ENCODE peak calls at places on chromosome 20, in ten cellular contexts. S is A549, L is heart right ventricle, V is testis, Y is H1, I is mammary epithelial cell, O is right lobe of liver, J is tibial nerve, H is endodermal cell, D is breast epithelium. F is an unnamed sample.

GRCh38 chr20:11807070-11807741 is 110.5 kb upstream of the BTBD3 start:
- DNase-seq in O (no peak), D (no peak), I (peak; percentile 63), J (no peak), Y (no peak), L (no peak), V (no peak), H (no peak), S (no peak), F (no peak)

GRCh38 chr20:58695084-58695722 is 2.6 kb downstream of the NPEPL1 start:
- DNase-seq in H (peak; percentile 64), I (no peak), O (peak; percentile 30), L (no peak), D (no peak), S (no peak), Y (no peak), J (no peak), V (no peak), F (no peak)

GRCh38 chr20:57387463-57387862 is 3.7 kb upstream of the RBM38 start:
- DNase-seq in L (no peak), O (no peak), H (no peak), I (no peak), D (no peak), V (no peak), Y (no peak), J (no peak), S (no peak), F (no peak)

GRCh38 chr20:53621482-53622246 is 28.0 kb upstream of the ZNF217 start:
- DNase-seq in L (peak; percentile 45), O (peak; percentile 63), V (peak; percentile 45), J (peak; percentile 61), H (peak; percentile 64), Y (no peak), S (peak; percentile 80), D (no peak), I (peak; percentile 89), F (peak; percentile 56)

GRCh38 chr20:16692442-16692841 is 37.4 kb upstream of the SNRPB2 start:
- DNase-seq in Y (no peak), S (no peak), D (no peak), H (no peak), L (no peak), J (no peak), V (no peak), I (peak; percentile 1), O (no peak), F (no peak)

GRCh38 chr20:61483336-61484067 is 231.4 kb downstream of the CDH4 start:
- DNase-seq in S (no peak), I (no peak), J (no peak), O (no peak), L (no peak), D (no peak), V (no peak), Y (no peak), H (no peak), F (no peak)

GRCh38 chr20:11917663-11918062 is at the start of gene BTBD3:
- DNase-seq in L (peak; percentile 37), Y (no peak), O (no peak), J (no peak), S (no peak), H (no peak), V (peak; percentile 80), I (peak; percentile 83), D (no peak), F (peak; percentile 45)

GRCh38 chr20:48682529-48683385 is 145.0 kb downstream of the PREX1 start:
- DNase-seq in L (peak; percentile 84), H (peak; percentile 82), J (peak; percentile 57), V (peak; percentile 81), D (peak; percentile 66), O (peak; percentile 81), I (peak; percentile 32), Y (no peak), S (no peak), F (peak; percentile 67)

GRCh38 chr20:7911586-7912330 is 28.5 kb downstream of the HAO1 start:
- DNase-seq in H (no peak), L (no peak), D (no peak), J (no peak), V (no peak), O (no peak), Y (no peak), S (no peak), I (peak; percentile 81), F (no peak)

GRCh38 chr20:1310087-1310486 is 18.9 kb downstream of the SDCBP2 start:
- DNase-seq in J (no peak), D (peak; percentile 39), H (no peak), V (no peak), L (no peak), S (no peak), Y (no peak), I (no peak), O (no peak), F (no peak)

GRCh38 chr20:1310506-1311190 is 18.3 kb downstream of the SDCBP2 start:
- DNase-seq in S (no peak), V (no peak), O (no peak), Y (no peak), I (no peak), H (no peak), D (no peak), J (no peak), L (no peak), F (no peak)

GRCh38 chr20:1308702-1309095 is 20.2 kb downstream of the SDCBP2 start:
- DNase-seq in O (no peak), D (no peak), J (no peak), I (no peak), V (no peak), S (no peak), Y (no peak), H (no peak), L (no peak), F (no peak)

GRCh38 chr20:1308067-1308701 is 20.8 kb downstream of the SDCBP2 start:
- DNase-seq in J (no peak), D (no peak), L (no peak), I (no peak), H (no peak), V (no peak), Y (no peak), O (no peak), S (no peak), F (no peak)

GRCh38 chr20:1309439-1309847 is 19.5 kb downstream of the SDCBP2 start:
- DNase-seq in V (no peak), I (no peak), O (no peak), Y (no peak), S (no peak), D (no peak), J (no peak), H (peak; percentile 59), L (no peak), F (no peak)
- TF ChIP-seq CTCF in V (no peak), I (no peak), O (no peak), Y (peak; percentile 52), S (no peak), D (no peak), J (no peak), H (peak; percentile 48), L (no peak), F (no peak)

GRCh38 chr20:46501961-46502360 is 11.4 kb downstream of the ZNF334 start:
- DNase-seq in J (no peak), S (no peak), O (no peak), L (no peak), V (no peak), H (no peak), Y (no peak), I (no peak), D (no peak), F (no peak)
- H3K4me3 ChIP-seq in J (no peak overlapping the region), S (no peak overlapping the region), O (no peak overlapping the region), L (no peak overlapping the region), V (no peak overlapping the region), H (peak overlapping the region; percentile 37), Y (no peak overlapping the region), I (no peak overlapping the region), D (no peak overlapping the region), F (no peak overlapping the region)

GRCh38 chr20:50152394-50153152 is 950 bp downstream of the PEDS1 start:
- DNase-seq in L (no peak), S (no peak), I (peak; percentile 67), O (no peak), V (no peak), Y (no peak), D (no peak), J (no peak), H (peak; percentile 65), F (no peak)
- H3K9me3 ChIP-seq in L (no peaks in the 10 kb centered on the region), S (no peaks in the 10 kb centered on the region), I (no peaks in the 10 kb centered on the region), O (no peaks in the 10 kb centered on the region), V (no peaks in the 10 kb centered on the region), Y (no peaks in the 10 kb centered on the region), D (no peaks in the 10 kb centered on the region), J (no peaks in the 10 kb centered on the region), H (no peaks in the 10 kb centered on the region), F (no peaks in the 10 kb centered on the region)

DNA sequence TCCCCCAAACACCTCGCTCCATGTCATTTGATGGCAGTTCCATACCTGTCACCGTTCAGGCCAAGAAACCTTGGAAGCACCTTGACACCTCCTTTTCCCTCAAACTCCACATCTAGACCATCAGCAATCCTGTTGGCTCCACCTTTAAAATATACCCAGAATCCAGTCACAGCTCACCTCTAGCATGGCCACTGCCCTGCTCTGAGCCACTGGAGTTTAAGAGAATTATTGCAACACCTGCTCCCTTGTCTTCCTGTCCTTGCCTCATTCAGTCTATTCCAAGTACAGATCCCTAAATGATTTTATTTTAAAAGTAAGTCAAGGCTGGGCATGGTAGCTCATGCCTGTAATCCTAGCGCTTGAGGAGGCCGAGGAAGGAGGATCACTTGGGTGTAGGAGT is 11.6 kb upstream of the TRIB3 start:
- DNase-seq in D (no peak), I (no peak), L (no peak), O (no peak), Y (no peak), S (no peak), V (no peak), H (no peak), J (no peak), F (no peak)
- TF ChIP-seq CTCF in D (no peak), I (no peak), L (no peak), O (no peak), Y (no peak), S (no peak), V (no peak), H (no peak), J (no peak), F (no peak)

GRCh38 chr20:50515471-50516106 is 5.4 kb downstream of the PTPN1 start:
- DNase-seq in L (no peak), S (no peak), D (no peak), O (no peak), J (no peak), V (no peak), I (no peak), Y (no peak), H (no peak), F (no peak)
- H3K4me3 ChIP-seq in L (no peak overlapping the region), S (no peak overlapping the region), D (no peak overlapping the region), O (no peak overlapping the region), J (no peak overlapping the region), V (no peak overlapping the region), I (no peak overlapping the region), Y (no peak overlapping the region), H (no peak overlapping the region), F (no peak overlapping the region)

DNA sequence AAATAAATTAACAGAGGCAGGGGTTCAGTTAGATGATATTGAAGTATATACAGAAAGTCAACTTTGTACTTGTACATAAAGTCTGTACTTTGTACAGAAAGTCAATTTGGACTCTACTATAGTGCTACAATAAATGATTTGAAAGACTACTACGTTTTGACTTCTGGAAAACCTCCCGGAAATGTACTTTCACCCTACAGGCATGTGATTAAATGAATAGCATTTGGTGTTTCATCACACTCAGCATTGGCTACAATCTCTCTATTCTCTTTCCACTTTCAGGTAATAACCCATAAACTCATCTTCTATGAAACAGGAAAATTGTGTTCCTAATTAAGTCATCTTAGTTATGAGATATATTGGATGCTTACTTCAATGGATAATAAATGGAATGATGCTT is 25.6 kb upstream of the MC3R start:
- DNase-seq in I (peak; percentile 52), D (no peak), Y (no peak), V (no peak), H (no peak), S (no peak), O (no peak), L (no peak), J (no peak), F (no peak)
- H3K9me3 ChIP-seq in I (peaks cover 13% of the 10 kb centered on the region), D (no peaks in the 10 kb centered on the region), Y (peaks cover 77% of the 10 kb centered on the region), V (no peaks in the 10 kb centered on the region), H (peaks cover 94% of the 10 kb centered on the region), S (no peaks in the 10 kb centered on the region), O (no peaks in the 10 kb centered on the region), L (peaks cover 12% of the 10 kb centered on the region), J (no peaks in the 10 kb centered on the region), F (peaks cover 4% of the 10 kb centered on the region)